ENCODE peak calls at places on chromosomes 13 and 19, in five cellular contexts. S is stomach, H is lower leg skin, B is gastrocnemius medialis, I is adrenal gland. E is an unnamed sample.

GRCh38 chr13:31267126-31267784 is 67.5 kb downstream of the B3GLCT start:
- DNase-seq in S (no peak), H (no peak), B (no peak), I (no peak), E (no peak)

GRCh38 chr19:41739361-41739760 is 16.0 kb upstream of the CEACAM6 start:
- DNase-seq in S (no peak), H (no peak), B (no peak), I (no peak), E (no peak)

GRCh38 chr19:46100344-46100743 is 24.1 kb downstream of the IGFL3 start:
- DNase-seq in S (no peak), H (no peak), B (no peak), I (no peak), E (no peak)

GRCh38 chr19:39996218-39996810 is 546 bp upstream of the ZNF546 start:
- DNase-seq in S (no peak), H (no peak), B (no peak), I (peak), E (peak)

GRCh38 chr13:48570225-48570828 is 37.4 kb upstream of the RCBTB2 start:
- DNase-seq in S (no peak), H (no peak), B (no peak), I (no peak), E (no peak)

GRCh38 chr19:12872941-12873890 is 8.0 kb downstream of the DNASE2 start:
- DNase-seq in S (peak), H (no peak), B (peak), I (peak), E (peak)

GRCh38 chr19:27993619-27994018 is 1219.3 kb downstream of the UQCRFS1 start:
- DNase-seq in S (no peak), H (no peak), B (no peak), I (no peak), E (no peak)

GRCh38 chr19:35073516-35073915 is 32.0 kb downstream of the HPN start:
- DNase-seq in S (no peak), H (no peak), B (no peak), I (no peak), E (no peak)

GRCh38 chr19:55590109-55590508 is 9.2 kb downstream of the FIZ1 start:
- DNase-seq in S (no peak), H (no peak), B (no peak), I (no peak), E (no peak)

GRCh38 chr13:110546933-110547332 is 14.6 kb downstream of the RAB20 start:
- DNase-seq in S (peak), H (peak), B (peak), I (peak), E (peak)

DNA sequence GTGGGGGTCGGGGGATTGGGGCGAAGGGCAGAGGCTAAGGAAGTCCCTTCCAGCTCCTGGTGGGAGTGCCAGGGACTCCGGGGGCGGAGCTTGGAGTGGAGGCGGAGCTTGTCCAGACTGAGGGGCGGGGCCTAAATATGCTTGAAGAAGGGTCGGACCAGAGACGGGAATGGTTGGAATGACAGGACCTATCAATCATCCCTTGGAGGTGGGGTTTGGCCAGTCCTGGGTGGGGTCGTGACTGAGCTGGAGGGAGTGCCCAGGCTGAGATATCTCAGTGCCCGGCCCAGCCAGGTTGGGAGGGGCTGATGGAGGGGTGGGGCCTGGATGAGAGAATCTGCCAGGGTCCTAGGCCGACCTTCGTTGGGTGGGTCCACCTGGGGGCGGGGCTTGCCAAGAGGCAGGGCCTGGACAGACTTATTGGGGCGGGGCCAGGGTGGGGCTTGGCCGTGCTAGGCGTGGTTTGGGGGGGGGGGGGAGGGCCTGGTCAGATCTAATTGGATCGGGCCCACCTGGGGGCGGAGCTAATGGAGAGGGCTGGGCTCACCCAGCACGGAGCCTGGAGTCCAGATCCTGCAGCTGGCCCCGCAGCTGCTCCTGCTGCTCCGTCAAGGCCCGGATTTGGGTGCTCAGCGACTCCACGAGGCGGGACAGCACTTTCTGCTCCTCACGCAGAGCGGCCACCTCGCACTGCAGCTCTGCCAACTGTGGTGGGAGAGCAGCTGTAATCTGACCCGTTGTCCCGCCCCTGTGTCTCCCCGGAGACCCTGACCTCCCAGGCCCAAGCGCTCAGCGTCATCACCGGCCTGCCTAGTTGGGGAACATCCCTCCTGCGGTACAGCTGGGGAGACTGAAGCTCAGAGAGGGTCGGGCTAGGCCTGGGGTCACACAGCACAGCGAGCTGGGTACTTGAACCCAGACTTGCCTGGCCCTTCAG is 2.6 kb upstream of the WIZ start:
- DNase-seq in S (peak), H (peak), B (peak), I (peak), E (peak)
- TF ChIP-seq POLR2A in S (no peak), H (no peak), B (peak), I (peak), E (peak)

GRCh38 chr13:94601446-94602431 is at the start of gene GPR180:
- DNase-seq in S (peak), H (peak), B (peak), I (peak), E (peak)
- TF ChIP-seq POLR2A in S (peak), H (no peak), B (peak), I (peak), E (peak)

DNA sequence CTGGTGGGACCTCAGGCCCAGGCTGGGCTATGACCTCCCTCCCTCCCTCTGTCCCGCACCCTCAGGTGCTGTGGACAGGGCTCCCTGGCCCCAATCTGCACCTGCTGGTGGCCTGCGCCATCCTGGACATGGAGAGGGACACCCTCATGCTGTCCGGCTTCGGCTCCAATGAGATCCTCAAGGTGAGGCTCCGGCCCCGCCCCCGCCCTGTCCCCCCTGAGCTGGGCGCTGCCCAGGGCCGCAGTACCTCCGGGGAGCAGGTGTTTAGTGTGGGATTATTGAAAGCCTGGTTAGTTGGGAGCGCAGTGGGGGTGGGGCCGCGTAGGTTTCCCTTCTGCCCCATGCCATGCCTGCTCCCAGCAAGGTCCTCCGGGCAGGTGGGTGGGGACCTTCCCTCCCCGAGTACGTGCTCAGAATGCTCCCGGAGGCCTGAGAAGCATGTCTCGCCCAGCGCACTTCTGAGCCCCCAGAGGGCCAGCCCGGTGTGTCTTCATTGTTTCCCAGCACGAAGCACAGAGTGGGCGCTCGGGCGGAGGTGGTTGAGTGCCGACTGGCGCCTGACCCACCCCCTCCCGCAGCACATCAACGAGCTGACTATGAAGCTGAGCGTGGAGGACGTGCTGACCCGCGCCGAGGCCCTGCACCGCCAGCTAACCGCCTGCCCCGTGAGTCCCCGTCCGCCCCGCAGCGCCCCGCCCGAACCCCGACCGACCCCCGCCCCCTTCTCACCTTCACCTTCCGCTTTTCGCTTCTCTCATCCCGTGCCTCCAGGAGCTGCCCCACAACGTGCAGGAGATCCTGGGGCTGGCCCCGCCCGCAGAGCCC is 8.8 kb downstream of the IL4I1 start:
- DNase-seq in S (no peak), H (no peak), B (no peak), I (peak), E (no peak)
- TF ChIP-seq POLR2A in S (no peak), H (no peak), B (no peak), I (no peak), E (no peak)

GRCh38 chr13:42968906-42969305 is 23.1 kb downstream of the EPSTI1 start:
- DNase-seq in S (peak), H (no peak), B (no peak), I (no peak), E (no peak)

GRCh38 chr13:42969558-42970172 is 22.4 kb downstream of the EPSTI1 start:
- DNase-seq in S (peak), H (peak), B (peak), I (peak), E (peak)

GRCh38 chr13:42973581-42973980 is 18.5 kb downstream of the EPSTI1 start:
- DNase-seq in S (no peak), H (no peak), B (no peak), I (no peak), E (no peak)

GRCh38 chr13:42970824-42971669 is 21.0 kb downstream of the EPSTI1 start:
- DNase-seq in S (peak), H (no peak), B (no peak), I (no peak), E (peak)

GRCh38 chr13:42971670-42972355 is 20.2 kb downstream of the EPSTI1 start:
- DNase-seq in S (no peak), H (no peak), B (no peak), I (no peak), E (no peak)
- TF ChIP-seq POLR2A in S (no peak), H (no peak), B (no peak), I (no peak), E (no peak)

GRCh38 chr19:1258707-1259205 is 10.4 kb downstream of the MIDN start:
- DNase-seq in S (no peak), H (no peak), B (no peak), I (no peak), E (no peak)

GRCh38 chr19:1260749-1261511 is 8.2 kb upstream of the CIRBP start:
- DNase-seq in S (peak), H (peak), B (peak), I (peak), E (peak)

GRCh38 chr19:1259873-1260748 is 9.0 kb upstream of the CIRBP start:
- DNase-seq in S (no peak), H (peak), B (no peak), I (no peak), E (no peak)

GRCh38 chr19:1258161-1258492 is 9.7 kb downstream of the MIDN start:
- DNase-seq in S (no peak), H (no peak), B (no peak), I (no peak), E (no peak)

GRCh38 chr19:1259206-1259872 is 9.8 kb upstream of the CIRBP start:
- DNase-seq in S (peak), H (peak), B (no peak), I (peak), E (peak)
- TF ChIP-seq POLR2A in S (no peak), H (no peak), B (peak), I (no peak), E (peak)

DNA sequence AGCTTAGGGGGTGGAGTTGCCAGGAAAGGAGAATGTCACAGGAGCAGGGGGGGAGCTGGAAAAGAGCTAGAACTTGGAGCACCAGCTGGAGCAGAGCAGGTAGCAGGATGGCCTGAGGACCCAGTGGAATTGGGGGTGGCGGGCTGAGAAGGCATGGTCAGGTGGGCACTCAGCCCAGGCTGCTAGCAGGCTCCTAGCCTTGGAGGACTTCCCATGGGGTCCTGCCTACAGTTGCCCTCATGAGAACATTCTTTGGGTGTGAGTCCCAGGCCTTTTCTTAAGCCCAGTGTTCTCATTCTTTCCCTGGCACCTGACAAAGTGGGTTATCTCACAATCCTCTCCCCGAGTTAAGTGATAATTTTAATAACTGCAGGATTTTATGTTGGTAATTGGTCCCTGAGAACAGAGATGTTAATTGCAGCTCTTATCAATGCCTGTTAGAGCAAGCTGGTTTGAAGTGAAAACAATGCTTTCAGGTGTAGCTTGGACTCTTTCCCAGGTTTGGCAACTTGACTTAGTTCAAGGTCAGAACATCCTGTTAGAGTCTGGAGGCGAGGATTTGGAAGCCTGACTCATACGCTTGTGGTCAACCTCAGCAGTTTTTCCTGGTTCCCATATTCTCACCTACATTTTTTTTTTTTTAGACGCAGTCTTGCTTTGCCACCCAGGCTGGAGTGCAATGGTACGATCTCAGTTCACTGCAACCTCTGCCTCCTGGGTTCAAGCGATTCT is 18.1 kb upstream of the OLFM4 start:
- DNase-seq in S (peak), H (no peak), B (no peak), I (no peak), E (no peak)
- TF ChIP-seq POLR2A in S (no peak), H (no peak), B (no peak), I (no peak), E (no peak)

GRCh38 chr13:52011690-52012511 is at the start of gene ALG11:
- DNase-seq in S (peak), H (peak), B (peak), I (peak), E (peak)
- TF ChIP-seq POLR2A in S (no peak), H (no peak), B (peak), I (no peak), E (peak)

GRCh38 chr19:52034051-52034728 is 6.0 kb upstream of the ZNF614 start:
- DNase-seq in S (no peak), H (no peak), B (no peak), I (no peak), E (no peak)
- TF ChIP-seq POLR2A in S (no peak), H (no peak), B (no peak), I (no peak), E (no peak)